ENCODE peak calls at places on chromosomes 1 and 21, in seven cellular contexts. Y, F, H, X, A, O and Q are unnamed samples.

GRCh38 chr1:31639543-31639942 is 5.1 kb downstream of the PEF1 start:
- DNase-seq in Y (peak; percentile 90), F (no peak), H (no peak), X (no peak), A (no peak), O (no peak), Q (no peak)

GRCh38 chr1:209249280-209249670 is 334.2 kb upstream of the CAMK1G start:
- DNase-seq in Y (no peak), F (no peak), H (no peak), X (no peak), A (no peak), O (no peak), Q (no peak)

GRCh38 chr1:65255088-65256050 is 54.0 kb upstream of the DNAJC6 start:
- DNase-seq in Y (peak; percentile 50), F (no peak), H (no peak), X (no peak), A (no peak), O (no peak), Q (peak; percentile 52)

GRCh38 chr1:234212764-234213406 is 160.4 kb upstream of the COA6 start:
- DNase-seq in Y (peak; percentile 53), F (no peak), H (no peak), X (no peak), A (no peak), O (peak; percentile 59), Q (peak; percentile 42)

GRCh38 chr1:38444311-38444710 is 397.7 kb upstream of the POU3F1 start:
- DNase-seq in Y (peak; percentile 80), F (no peak), H (no peak), X (no peak), A (no peak), O (no peak), Q (no peak)

GRCh38 chr1:35887508-35887907 is 4.5 kb downstream of the AGO1 start:
- DNase-seq in Y (no peak), F (no peak), H (no peak), X (no peak), A (no peak), O (no peak), Q (no peak)

GRCh38 chr1:88371396-88371795 is 312.7 kb upstream of the PKN2 start:
- DNase-seq in Y (peak; percentile 6), F (no peak), H (no peak), X (no peak), A (no peak), O (no peak), Q (no peak)

GRCh38 chr1:26079178-26079563 is 11.7 kb upstream of the TRIM63 start:
- DNase-seq in Y (no peak), F (no peak), H (no peak), X (no peak), A (no peak), O (no peak), Q (no peak)

GRCh38 chr21:45253180-45253579 is 34.5 kb downstream of the POFUT2 start:
- DNase-seq in Y (peak; percentile 69), F (no peak), H (no peak), X (no peak), A (no peak), O (no peak), Q (no peak)

GRCh38 chr1:112937495-112937894 is 18.5 kb downstream of the SLC16A1 start:
- DNase-seq in Y (peak; percentile 26), F (no peak), H (no peak), X (no peak), A (no peak), O (no peak), Q (peak; percentile 33)

GRCh38 chr1:117590273-117590925 is 15.4 kb upstream of the TENT5C start:
- DNase-seq in Y (no peak), F (no peak), H (no peak), X (no peak), A (no peak), O (no peak), Q (no peak)

GRCh38 chr1:209023790-209024189 is 559.7 kb upstream of the CAMK1G start:
- DNase-seq in Y (no peak), F (no peak), H (no peak), X (no peak), A (no peak), O (no peak), Q (no peak)

GRCh38 chr1:55965981-55966461 is 613.3 kb downstream of the PLPP3 start:
- DNase-seq in Y (no peak), F (no peak), H (no peak), X (no peak), A (no peak), O (no peak), Q (no peak)

GRCh38 chr1:31011719-31012118 is 53.8 kb downstream of the PUM1 start:
- DNase-seq in Y (no peak), F (no peak), H (no peak), X (no peak), A (no peak), O (no peak), Q (no peak)

GRCh38 chr1:4871373-4871772 is 217.0 kb downstream of the AJAP1 start:
- DNase-seq in Y (no peak), F (no peak), H (no peak), X (no peak), A (no peak), O (no peak), Q (no peak)

GRCh38 chr1:10424034-10424433 is 6.2 kb upstream of the CENPS start:
- DNase-seq in Y (peak; percentile 84), F (peak; percentile 73), H (no peak), X (no peak), A (no peak), O (no peak), Q (no peak)

GRCh38 chr1:9112961-9113880 is 15.7 kb downstream of the GPR157 start:
- DNase-seq in Y (no peak), F (peak; percentile 34), H (no peak), X (no peak), A (no peak), O (no peak), Q (no peak)

GRCh38 chr1:205976708-205977107 is 26.5 kb downstream of the RAB7B start:
- DNase-seq in Y (peak; percentile 70), F (no peak), H (no peak), X (no peak), A (no peak), O (no peak), Q (no peak)

GRCh38 chr1:41673355-41673754 is 188.9 kb upstream of the EDN2 start:
- DNase-seq in Y (peak; percentile 23), F (peak; percentile 7), H (no peak), X (no peak), A (no peak), O (no peak), Q (no peak)

GRCh38 chr1:9444532-9444931 is 94.7 kb upstream of the SLC25A33 start:
- DNase-seq in Y (no peak), F (no peak), H (no peak), X (no peak), A (no peak), O (no peak), Q (no peak)

GRCh38 chr1:62299426-62300200 is 19.6 kb downstream of the KANK4 start:
- DNase-seq in Y (no peak), F (no peak), H (no peak), X (no peak), A (no peak), O (no peak), Q (peak; percentile 65)

GRCh38 chr1:203215573-203215972 is 13.9 kb downstream of the CHIT1 start:
- DNase-seq in Y (no peak), F (no peak), H (no peak), X (no peak), A (no peak), O (no peak), Q (no peak)

GRCh38 chr1:110387048-110387748 is 3.6 kb downstream of the SLC16A4 start:
- DNase-seq in Y (no peak), F (no peak), H (no peak), X (no peak), A (no peak), O (no peak), Q (no peak)

GRCh38 chr1:25737151-25737550 is 62.8 kb upstream of the SELENON start:
- DNase-seq in Y (peak; percentile 23), F (peak; percentile 38), H (no peak), X (no peak), A (no peak), O (no peak), Q (no peak)

GRCh38 chr1:10132852-10133251 is 77.5 kb upstream of the KIF1B start:
- DNase-seq in Y (no peak), F (no peak), H (no peak), X (no peak), A (no peak), O (no peak), Q (no peak)

GRCh38 chr1:23673086-23673813 is 18.4 kb upstream of the RPL11 start:
- DNase-seq in Y (peak; percentile 66), F (peak; percentile 38), H (no peak), X (no peak), A (no peak), O (no peak), Q (peak; percentile 73)

GRCh38 chr1:176211395-176212165 is 4.5 kb upstream of the COP1 start:
- DNase-seq in Y (no peak), F (no peak), H (no peak), X (no peak), A (no peak), O (no peak), Q (no peak)

GRCh38 chr1:2853711-2854110 is 52.2 kb upstream of the TTC34 start:
- DNase-seq in Y (no peak), F (no peak), H (no peak), X (no peak), A (no peak), O (no peak), Q (no peak)

GRCh38 chr1:160647329-160647720 is 481 bp upstream of the SLAMF1 start:
- DNase-seq in Y (no peak), F (no peak), H (no peak), X (no peak), A (no peak), O (no peak), Q (no peak)

GRCh38 chr1:244112646-244113045 is 61.6 kb downstream of the ZBTB18 start:
- DNase-seq in Y (peak; percentile 67), F (no peak), H (no peak), X (peak; percentile 61), A (no peak), O (no peak), Q (no peak)